ENCODE peak calls at places on chromosomes 6 and 20, in eight cellular contexts. One of them, this sample, is unnamed.

GRCh38 chr6:87139236-87139635 is 16.1 kb upstream of the ZNF292 start:
- DNase-seq in prostate gland: peak; percentile 31
- DNase-seq in A549: peak; percentile 49
- DNase-seq in HCT116: peak; percentile 54
- DNase-seq in upper lobe of left lung: no peak
- DNase-seq in Peyer's patch: no peak
- DNase-seq in stomach: no peak
- DNase-seq in heart left ventricle: no peak
- DNase-seq in this sample: no peak

GRCh38 chr6:79570129-79570801 is 33.0 kb upstream of the LCA5 start:
- DNase-seq in prostate gland: no peak
- DNase-seq in A549: no peak
- DNase-seq in HCT116: peak; percentile 80
- DNase-seq in upper lobe of left lung: no peak
- DNase-seq in Peyer's patch: no peak
- DNase-seq in stomach: peak; percentile 70
- DNase-seq in heart left ventricle: no peak
- DNase-seq in this sample: no peak

GRCh38 chr20:49603209-49603627 is 35.3 kb upstream of the PTGIS start:
- DNase-seq in prostate gland: no peak
- DNase-seq in A549: peak; percentile 69
- DNase-seq in HCT116: no peak
- DNase-seq in upper lobe of left lung: no peak
- DNase-seq in Peyer's patch: no peak
- DNase-seq in stomach: no peak
- DNase-seq in heart left ventricle: no peak
- DNase-seq in this sample: no peak

GRCh38 chr20:23317081-23317480 is 33.5 kb upstream of the NXT1 start:
- DNase-seq in prostate gland: no peak
- DNase-seq in A549: no peak
- DNase-seq in HCT116: no peak
- DNase-seq in upper lobe of left lung: no peak
- DNase-seq in Peyer's patch: no peak
- DNase-seq in stomach: no peak
- DNase-seq in heart left ventricle: no peak
- DNase-seq in this sample: no peak

GRCh38 chr6:133854167-133854632 is 34.7 kb upstream of the TCF21 start:
- DNase-seq in prostate gland: no peak
- DNase-seq in A549: no peak
- DNase-seq in HCT116: no peak
- DNase-seq in upper lobe of left lung: no peak
- DNase-seq in Peyer's patch: no peak
- DNase-seq in stomach: no peak
- DNase-seq in heart left ventricle: no peak
- DNase-seq in this sample: no peak

GRCh38 chr20:52039746-52040145 is 151.8 kb downstream of the ZFP64 start:
- DNase-seq in prostate gland: no peak
- DNase-seq in A549: no peak
- DNase-seq in HCT116: no peak
- DNase-seq in upper lobe of left lung: no peak
- DNase-seq in Peyer's patch: no peak
- DNase-seq in stomach: no peak
- DNase-seq in heart left ventricle: no peak
- DNase-seq in this sample: no peak

GRCh38 chr6:55636406-55637102 is 57.6 kb upstream of the HMGCLL1 start:
- DNase-seq in prostate gland: no peak
- DNase-seq in A549: peak; percentile 63
- DNase-seq in HCT116: no peak
- DNase-seq in upper lobe of left lung: no peak
- DNase-seq in Peyer's patch: no peak
- DNase-seq in stomach: no peak
- DNase-seq in heart left ventricle: no peak
- DNase-seq in this sample: no peak

GRCh38 chr20:49096212-49096730 is 50.2 kb downstream of the CSE1L start:
- DNase-seq in prostate gland: no peak
- DNase-seq in A549: no peak
- DNase-seq in HCT116: no peak
- DNase-seq in upper lobe of left lung: no peak
- DNase-seq in Peyer's patch: no peak
- DNase-seq in stomach: no peak
- DNase-seq in heart left ventricle: no peak
- DNase-seq in this sample: no peak

GRCh38 chr6:27178001-27178730 is 69.3 kb upstream of the PRSS16 start:
- DNase-seq in prostate gland: peak; percentile 42
- DNase-seq in A549: peak; percentile 92
- DNase-seq in HCT116: peak; percentile 22
- DNase-seq in upper lobe of left lung: no peak
- DNase-seq in Peyer's patch: no peak
- DNase-seq in stomach: peak; percentile 50
- DNase-seq in heart left ventricle: peak; percentile 58
- DNase-seq in this sample: peak; percentile 63

GRCh38 chr20:40848530-40848929 is 159.5 kb upstream of the MAFB start:
- DNase-seq in prostate gland: no peak
- DNase-seq in A549: no peak
- DNase-seq in HCT116: no peak
- DNase-seq in upper lobe of left lung: no peak
- DNase-seq in Peyer's patch: no peak
- DNase-seq in stomach: no peak
- DNase-seq in heart left ventricle: no peak
- DNase-seq in this sample: no peak

GRCh38 chr20:62368629-62369507 is 1.8 kb upstream of the LAMA5 start:
- DNase-seq in prostate gland: no peak
- DNase-seq in A549: peak; percentile 89
- DNase-seq in HCT116: no peak
- DNase-seq in upper lobe of left lung: peak; percentile 77
- DNase-seq in Peyer's patch: no peak
- DNase-seq in stomach: peak; percentile 47
- DNase-seq in heart left ventricle: no peak
- DNase-seq in this sample: no peak

GRCh38 chr6:127164555-127164954 is 46.1 kb downstream of the RSPO3 start:
- DNase-seq in prostate gland: no peak
- DNase-seq in A549: no peak
- DNase-seq in HCT116: no peak
- DNase-seq in upper lobe of left lung: no peak
- DNase-seq in Peyer's patch: no peak
- DNase-seq in stomach: no peak
- DNase-seq in heart left ventricle: no peak
- DNase-seq in this sample: no peak

GRCh38 chr20:48766205-48766604 is 61.6 kb downstream of the PREX1 start:
- DNase-seq in prostate gland: no peak
- DNase-seq in A549: no peak
- DNase-seq in HCT116: no peak
- DNase-seq in upper lobe of left lung: no peak
- DNase-seq in Peyer's patch: no peak
- DNase-seq in stomach: no peak
- DNase-seq in heart left ventricle: no peak
- DNase-seq in this sample: no peak

GRCh38 chr20:6140947-6141346 is 18.1 kb upstream of the FERMT1 start:
- DNase-seq in prostate gland: no peak
- DNase-seq in A549: peak; percentile 62
- DNase-seq in HCT116: no peak
- DNase-seq in upper lobe of left lung: no peak
- DNase-seq in Peyer's patch: no peak
- DNase-seq in stomach: no peak
- DNase-seq in heart left ventricle: no peak
- DNase-seq in this sample: no peak

GRCh38 chr6:692356-692851 is 535 bp downstream of the EXOC2 start:
- DNase-seq in prostate gland: no peak
- DNase-seq in A549: peak; percentile 51
- DNase-seq in HCT116: peak; percentile 33
- DNase-seq in upper lobe of left lung: peak; percentile 91
- DNase-seq in Peyer's patch: peak; percentile 70
- DNase-seq in stomach: peak; percentile 46
- DNase-seq in heart left ventricle: peak; percentile 35
- DNase-seq in this sample: peak; percentile 85

GRCh38 chr6:27332692-27333641 is 20.9 kb upstream of the POM121L2 start:
- DNase-seq in prostate gland: no peak
- DNase-seq in A549: peak; percentile 53
- DNase-seq in HCT116: peak; percentile 76
- DNase-seq in upper lobe of left lung: no peak
- DNase-seq in Peyer's patch: no peak
- DNase-seq in stomach: no peak
- DNase-seq in heart left ventricle: no peak
- DNase-seq in this sample: no peak

GRCh38 chr20:48656661-48657211 is 171.1 kb downstream of the PREX1 start:
- DNase-seq in prostate gland: no peak
- DNase-seq in A549: peak; percentile 61
- DNase-seq in HCT116: peak; percentile 10
- DNase-seq in upper lobe of left lung: no peak
- DNase-seq in Peyer's patch: no peak
- DNase-seq in stomach: peak; percentile 41
- DNase-seq in heart left ventricle: no peak
- DNase-seq in this sample: no peak

GRCh38 chr6:11197175-11197535 is 35.3 kb downstream of the NEDD9 start:
- DNase-seq in prostate gland: no peak
- DNase-seq in A549: no peak
- DNase-seq in HCT116: no peak
- DNase-seq in upper lobe of left lung: no peak
- DNase-seq in Peyer's patch: no peak
- DNase-seq in stomach: no peak
- DNase-seq in heart left ventricle: no peak
- DNase-seq in this sample: no peak

GRCh38 chr6:9040718-9041117 is 605.4 kb upstream of the SLC35B3 start:
- DNase-seq in prostate gland: no peak
- DNase-seq in A549: no peak
- DNase-seq in HCT116: no peak
- DNase-seq in upper lobe of left lung: peak; percentile 73
- DNase-seq in Peyer's patch: no peak
- DNase-seq in stomach: no peak
- DNase-seq in heart left ventricle: no peak
- DNase-seq in this sample: no peak

GRCh38 chr6:139597781-139598368 is 223.4 kb upstream of the CITED2 start:
- DNase-seq in prostate gland: peak; percentile 32
- DNase-seq in A549: peak; percentile 61
- DNase-seq in HCT116: no peak
- DNase-seq in upper lobe of left lung: no peak
- DNase-seq in Peyer's patch: peak; percentile 85
- DNase-seq in stomach: peak; percentile 80
- DNase-seq in heart left ventricle: peak; percentile 55
- DNase-seq in this sample: peak; percentile 62

GRCh38 chr6:7433211-7433610 is 43.6 kb downstream of the RIOK1 start:
- DNase-seq in prostate gland: no peak
- DNase-seq in A549: no peak
- DNase-seq in HCT116: no peak
- DNase-seq in upper lobe of left lung: no peak
- DNase-seq in Peyer's patch: no peak
- DNase-seq in stomach: no peak
- DNase-seq in heart left ventricle: no peak
- DNase-seq in this sample: no peak

GRCh38 chr20:57323034-57323433 is 6.6 kb upstream of the SPO11 start:
- DNase-seq in prostate gland: no peak
- DNase-seq in A549: no peak
- DNase-seq in HCT116: no peak
- DNase-seq in upper lobe of left lung: no peak
- DNase-seq in Peyer's patch: no peak
- DNase-seq in stomach: no peak
- DNase-seq in heart left ventricle: no peak
- DNase-seq in this sample: peak; percentile 78

GRCh38 chr20:50516180-50516934 is 6.2 kb downstream of the PTPN1 start:
- DNase-seq in prostate gland: no peak
- DNase-seq in A549: no peak
- DNase-seq in HCT116: no peak
- DNase-seq in upper lobe of left lung: no peak
- DNase-seq in Peyer's patch: no peak
- DNase-seq in stomach: no peak
- DNase-seq in heart left ventricle: no peak
- DNase-seq in this sample: no peak

GRCh38 chr6:84536914-84537638 is 227.3 kb downstream of the TBX18 start:
- DNase-seq in prostate gland: no peak
- DNase-seq in A549: peak; percentile 22
- DNase-seq in HCT116: no peak
- DNase-seq in upper lobe of left lung: no peak
- DNase-seq in Peyer's patch: no peak
- DNase-seq in stomach: no peak
- DNase-seq in heart left ventricle: no peak
- DNase-seq in this sample: no peak

GRCh38 chr20:34452281-34452982 is 63.8 kb upstream of the DYNLRB1 start:
- DNase-seq in prostate gland: no peak
- DNase-seq in A549: no peak
- DNase-seq in HCT116: no peak
- DNase-seq in upper lobe of left lung: no peak
- DNase-seq in Peyer's patch: no peak
- DNase-seq in stomach: no peak
- DNase-seq in heart left ventricle: no peak
- DNase-seq in this sample: no peak

GRCh38 chr6:150599199-150600002 is at the start of gene PLEKHG1:
- DNase-seq in prostate gland: peak; percentile 39
- DNase-seq in A549: peak; percentile 19
- DNase-seq in HCT116: peak; percentile 12
- DNase-seq in upper lobe of left lung: peak; percentile 95
- DNase-seq in Peyer's patch: peak; percentile 92
- DNase-seq in stomach: peak; percentile 83
- DNase-seq in heart left ventricle: peak; percentile 84
- DNase-seq in this sample: peak; percentile 49

GRCh38 chr6:142071981-142072380 is 60.7 kb upstream of the GJE1 start:
- DNase-seq in prostate gland: no peak
- DNase-seq in A549: peak; percentile 26
- DNase-seq in HCT116: peak; percentile 22
- DNase-seq in upper lobe of left lung: no peak
- DNase-seq in Peyer's patch: no peak
- DNase-seq in stomach: no peak
- DNase-seq in heart left ventricle: no peak
- DNase-seq in this sample: no peak
- TF ChIP-seq POLR2A in prostate gland: no peak
- TF ChIP-seq POLR2A in A549: no peak
- TF ChIP-seq POLR2A in HCT116: no peak
- TF ChIP-seq POLR2A in upper lobe of left lung: no peak
- TF ChIP-seq POLR2A in Peyer's patch: no peak
- TF ChIP-seq POLR2A in stomach: no peak
- TF ChIP-seq POLR2A in heart left ventricle: no peak
- TF ChIP-seq POLR2A in this sample: no peak

GRCh38 chr20:35661908-35662307 is 2.8 kb downstream of the CPNE1 start:
- DNase-seq in prostate gland: no peak
- DNase-seq in A549: no peak
- DNase-seq in HCT116: no peak
- DNase-seq in upper lobe of left lung: no peak
- DNase-seq in Peyer's patch: no peak
- DNase-seq in stomach: no peak
- DNase-seq in heart left ventricle: no peak
- DNase-seq in this sample: no peak
- H3K4me3 ChIP-seq in prostate gland: no peak overlapping the region
- H3K4me3 ChIP-seq in A549: peak overlapping the region; percentile 91
- H3K4me3 ChIP-seq in HCT116: no peak overlapping the region
- H3K4me3 ChIP-seq in upper lobe of left lung: no peak overlapping the region
- H3K4me3 ChIP-seq in Peyer's patch: peak overlapping the region; percentile 2
- H3K4me3 ChIP-seq in stomach: peak overlapping the region; percentile 72
- H3K4me3 ChIP-seq in heart left ventricle: peak overlapping the region; percentile 87
- H3K4me3 ChIP-seq in this sample: no peak overlapping the region

GRCh38 chr6:13147396-13148181 is 180.7 kb downstream of the TBC1D7 start:
- DNase-seq in prostate gland: no peak
- DNase-seq in A549: no peak
- DNase-seq in HCT116: no peak
- DNase-seq in upper lobe of left lung: no peak
- DNase-seq in Peyer's patch: no peak
- DNase-seq in stomach: no peak
- DNase-seq in heart left ventricle: no peak
- DNase-seq in this sample: no peak
- TF ChIP-seq CTCF in prostate gland: no peak
- TF ChIP-seq CTCF in A549: no peak
- TF ChIP-seq CTCF in HCT116: no peak
- TF ChIP-seq CTCF in upper lobe of left lung: no peak
- TF ChIP-seq CTCF in Peyer's patch: no peak
- TF ChIP-seq CTCF in stomach: no peak
- TF ChIP-seq CTCF in heart left ventricle: no peak
- TF ChIP-seq CTCF in this sample: no peak

GRCh38 chr6:43771858-43772570 is 2.0 kb downstream of the VEGFA start:
- DNase-seq in prostate gland: peak; percentile 61
- DNase-seq in A549: peak; percentile 37
- DNase-seq in HCT116: no peak
- DNase-seq in upper lobe of left lung: peak; percentile 96
- DNase-seq in Peyer's patch: peak; percentile 87
- DNase-seq in stomach: peak; percentile 85
- DNase-seq in heart left ventricle: peak; percentile 75
- DNase-seq in this sample: peak; percentile 92
- TF ChIP-seq POLR2A in prostate gland: no peak
- TF ChIP-seq POLR2A in A549: no peak
- TF ChIP-seq POLR2A in HCT116: no peak
- TF ChIP-seq POLR2A in upper lobe of left lung: no peak
- TF ChIP-seq POLR2A in Peyer's patch: no peak
- TF ChIP-seq POLR2A in stomach: no peak
- TF ChIP-seq POLR2A in heart left ventricle: peak; percentile 19
- TF ChIP-seq POLR2A in this sample: no peak